ENCODE peak calls at places on chromosomes 6 and 20, in seven cellular contexts. One of them, this sample, is unnamed.

GRCh38 chr6:37695273-37695672 is 2.4 kb downstream of the MDGA1 start:
- DNase-seq in transverse colon: no peak
- DNase-seq in left ventricle myocardium inferior: no peak
- DNase-seq in activated naive CD8-positive, alpha-beta T cell treated with anti-CD3 and anti-CD28 coated beads, Interleukin-2, amount 50 U/mL, for 24 hours: no peak
- DNase-seq in endothelial cell of umbilical vein: no peak
- DNase-seq in AG10803: no peak
- DNase-seq in hepatic stellate cell: no peak
- DNase-seq in this sample: no peak

GRCh38 chr20:52500150-52500549 is 308.6 kb upstream of the ZFP64 start:
- DNase-seq in transverse colon: no peak
- DNase-seq in left ventricle myocardium inferior: no peak
- DNase-seq in activated naive CD8-positive, alpha-beta T cell treated with anti-CD3 and anti-CD28 coated beads, Interleukin-2, amount 50 U/mL, for 24 hours: no peak
- DNase-seq in endothelial cell of umbilical vein: peak
- DNase-seq in AG10803: no peak
- DNase-seq in hepatic stellate cell: no peak
- DNase-seq in this sample: no peak

GRCh38 chr20:34815636-34816035 is 9.8 kb downstream of the NCOA6 start:
- DNase-seq in transverse colon: no peak
- DNase-seq in left ventricle myocardium inferior: no peak
- DNase-seq in activated naive CD8-positive, alpha-beta T cell treated with anti-CD3 and anti-CD28 coated beads, Interleukin-2, amount 50 U/mL, for 24 hours: no peak
- DNase-seq in endothelial cell of umbilical vein: no peak
- DNase-seq in AG10803: peak
- DNase-seq in hepatic stellate cell: no peak
- DNase-seq in this sample: no peak

GRCh38 chr20:11901127-11901526 is 16.6 kb upstream of the BTBD3 start:
- DNase-seq in transverse colon: no peak
- DNase-seq in left ventricle myocardium inferior: no peak
- DNase-seq in activated naive CD8-positive, alpha-beta T cell treated with anti-CD3 and anti-CD28 coated beads, Interleukin-2, amount 50 U/mL, for 24 hours: no peak
- DNase-seq in endothelial cell of umbilical vein: no peak
- DNase-seq in AG10803: peak
- DNase-seq in hepatic stellate cell: peak
- DNase-seq in this sample: no peak

GRCh38 chr6:16162003-16162402 is 33.1 kb downstream of the MYLIP start:
- DNase-seq in transverse colon: no peak
- DNase-seq in left ventricle myocardium inferior: no peak
- DNase-seq in activated naive CD8-positive, alpha-beta T cell treated with anti-CD3 and anti-CD28 coated beads, Interleukin-2, amount 50 U/mL, for 24 hours: no peak
- DNase-seq in endothelial cell of umbilical vein: no peak
- DNase-seq in AG10803: no peak
- DNase-seq in hepatic stellate cell: no peak
- DNase-seq in this sample: no peak

GRCh38 chr6:108163267-108163643 is 2.6 kb upstream of the NR2E1 start:
- DNase-seq in transverse colon: no peak
- DNase-seq in left ventricle myocardium inferior: no peak
- DNase-seq in activated naive CD8-positive, alpha-beta T cell treated with anti-CD3 and anti-CD28 coated beads, Interleukin-2, amount 50 U/mL, for 24 hours: peak
- DNase-seq in endothelial cell of umbilical vein: no peak
- DNase-seq in AG10803: no peak
- DNase-seq in hepatic stellate cell: no peak
- DNase-seq in this sample: no peak

GRCh38 chr20:62186887-62187866 is 4.3 kb downstream of the MTG2 start:
- DNase-seq in transverse colon: no peak
- DNase-seq in left ventricle myocardium inferior: no peak
- DNase-seq in activated naive CD8-positive, alpha-beta T cell treated with anti-CD3 and anti-CD28 coated beads, Interleukin-2, amount 50 U/mL, for 24 hours: no peak
- DNase-seq in endothelial cell of umbilical vein: peak
- DNase-seq in AG10803: peak
- DNase-seq in hepatic stellate cell: peak
- DNase-seq in this sample: no peak

GRCh38 chr6:118746100-118746874 is 94.9 kb upstream of the CEP85L start:
- DNase-seq in transverse colon: peak
- DNase-seq in left ventricle myocardium inferior: no peak
- DNase-seq in activated naive CD8-positive, alpha-beta T cell treated with anti-CD3 and anti-CD28 coated beads, Interleukin-2, amount 50 U/mL, for 24 hours: no peak
- DNase-seq in endothelial cell of umbilical vein: no peak
- DNase-seq in AG10803: no peak
- DNase-seq in hepatic stellate cell: no peak
- DNase-seq in this sample: peak

GRCh38 chr6:21295846-21296245 is 297.7 kb upstream of the SOX4 start:
- DNase-seq in transverse colon: no peak
- DNase-seq in left ventricle myocardium inferior: no peak
- DNase-seq in activated naive CD8-positive, alpha-beta T cell treated with anti-CD3 and anti-CD28 coated beads, Interleukin-2, amount 50 U/mL, for 24 hours: no peak
- DNase-seq in endothelial cell of umbilical vein: no peak
- DNase-seq in AG10803: no peak
- DNase-seq in hepatic stellate cell: no peak
- DNase-seq in this sample: no peak

GRCh38 chr6:71220466-71220865 is 68.1 kb upstream of the OGFRL1 start:
- DNase-seq in transverse colon: no peak
- DNase-seq in left ventricle myocardium inferior: no peak
- DNase-seq in activated naive CD8-positive, alpha-beta T cell treated with anti-CD3 and anti-CD28 coated beads, Interleukin-2, amount 50 U/mL, for 24 hours: no peak
- DNase-seq in endothelial cell of umbilical vein: peak
- DNase-seq in AG10803: no peak
- DNase-seq in hepatic stellate cell: no peak
- DNase-seq in this sample: no peak

GRCh38 chr6:138546733-138547185 is 47.5 kb upstream of the NHSL1 start:
- DNase-seq in transverse colon: no peak
- DNase-seq in left ventricle myocardium inferior: no peak
- DNase-seq in activated naive CD8-positive, alpha-beta T cell treated with anti-CD3 and anti-CD28 coated beads, Interleukin-2, amount 50 U/mL, for 24 hours: no peak
- DNase-seq in endothelial cell of umbilical vein: peak
- DNase-seq in AG10803: no peak
- DNase-seq in hepatic stellate cell: no peak
- DNase-seq in this sample: no peak

GRCh38 chr6:157995458-157995857 is 13.8 kb downstream of the SYNJ2 start:
- DNase-seq in transverse colon: no peak
- DNase-seq in left ventricle myocardium inferior: peak
- DNase-seq in activated naive CD8-positive, alpha-beta T cell treated with anti-CD3 and anti-CD28 coated beads, Interleukin-2, amount 50 U/mL, for 24 hours: no peak
- DNase-seq in endothelial cell of umbilical vein: no peak
- DNase-seq in AG10803: no peak
- DNase-seq in hepatic stellate cell: no peak
- DNase-seq in this sample: no peak

GRCh38 chr20:3224681-3225421 is 14.1 kb downstream of the SLC4A11 start:
- DNase-seq in transverse colon: peak
- DNase-seq in left ventricle myocardium inferior: no peak
- DNase-seq in activated naive CD8-positive, alpha-beta T cell treated with anti-CD3 and anti-CD28 coated beads, Interleukin-2, amount 50 U/mL, for 24 hours: no peak
- DNase-seq in endothelial cell of umbilical vein: no peak
- DNase-seq in AG10803: no peak
- DNase-seq in hepatic stellate cell: no peak
- DNase-seq in this sample: no peak

GRCh38 chr6:170229396-170229795 is 61.5 kb downstream of the DLL1 start:
- DNase-seq in transverse colon: no peak
- DNase-seq in left ventricle myocardium inferior: peak
- DNase-seq in activated naive CD8-positive, alpha-beta T cell treated with anti-CD3 and anti-CD28 coated beads, Interleukin-2, amount 50 U/mL, for 24 hours: no peak
- DNase-seq in endothelial cell of umbilical vein: no peak
- DNase-seq in AG10803: no peak
- DNase-seq in hepatic stellate cell: no peak
- DNase-seq in this sample: no peak

GRCh38 chr6:133055527-133055966 is 185.6 kb upstream of the EYA4 start:
- DNase-seq in transverse colon: no peak
- DNase-seq in left ventricle myocardium inferior: no peak
- DNase-seq in activated naive CD8-positive, alpha-beta T cell treated with anti-CD3 and anti-CD28 coated beads, Interleukin-2, amount 50 U/mL, for 24 hours: no peak
- DNase-seq in endothelial cell of umbilical vein: no peak
- DNase-seq in AG10803: no peak
- DNase-seq in hepatic stellate cell: no peak
- DNase-seq in this sample: no peak

GRCh38 chr6:25332165-25332564 is 53.0 kb downstream of the CARMIL1 start:
- DNase-seq in transverse colon: no peak
- DNase-seq in left ventricle myocardium inferior: no peak
- DNase-seq in activated naive CD8-positive, alpha-beta T cell treated with anti-CD3 and anti-CD28 coated beads, Interleukin-2, amount 50 U/mL, for 24 hours: no peak
- DNase-seq in endothelial cell of umbilical vein: no peak
- DNase-seq in AG10803: no peak
- DNase-seq in hepatic stellate cell: no peak
- DNase-seq in this sample: no peak

GRCh38 chr20:58630063-58630462 is 21.0 kb upstream of the STX16 start:
- DNase-seq in transverse colon: no peak
- DNase-seq in left ventricle myocardium inferior: no peak
- DNase-seq in activated naive CD8-positive, alpha-beta T cell treated with anti-CD3 and anti-CD28 coated beads, Interleukin-2, amount 50 U/mL, for 24 hours: no peak
- DNase-seq in endothelial cell of umbilical vein: peak
- DNase-seq in AG10803: peak
- DNase-seq in hepatic stellate cell: peak
- DNase-seq in this sample: no peak

GRCh38 chr20:608970-609369 is 1.1 kb downstream of the TCF15 start:
- DNase-seq in transverse colon: no peak
- DNase-seq in left ventricle myocardium inferior: no peak
- DNase-seq in activated naive CD8-positive, alpha-beta T cell treated with anti-CD3 and anti-CD28 coated beads, Interleukin-2, amount 50 U/mL, for 24 hours: no peak
- DNase-seq in endothelial cell of umbilical vein: no peak
- DNase-seq in AG10803: no peak
- DNase-seq in hepatic stellate cell: no peak
- DNase-seq in this sample: no peak

GRCh38 chr20:58246346-58246745 is 17.9 kb upstream of the ANKRD60 start:
- DNase-seq in transverse colon: no peak
- DNase-seq in left ventricle myocardium inferior: no peak
- DNase-seq in activated naive CD8-positive, alpha-beta T cell treated with anti-CD3 and anti-CD28 coated beads, Interleukin-2, amount 50 U/mL, for 24 hours: no peak
- DNase-seq in endothelial cell of umbilical vein: peak
- DNase-seq in AG10803: peak
- DNase-seq in hepatic stellate cell: no peak
- DNase-seq in this sample: no peak

GRCh38 chr20:5969348-5969935 is 19.0 kb downstream of the MCM8 start:
- DNase-seq in transverse colon: no peak
- DNase-seq in left ventricle myocardium inferior: no peak
- DNase-seq in activated naive CD8-positive, alpha-beta T cell treated with anti-CD3 and anti-CD28 coated beads, Interleukin-2, amount 50 U/mL, for 24 hours: no peak
- DNase-seq in endothelial cell of umbilical vein: no peak
- DNase-seq in AG10803: no peak
- DNase-seq in hepatic stellate cell: no peak
- DNase-seq in this sample: no peak

GRCh38 chr6:128870751-128871150 is 12.2 kb upstream of the LAMA2 start:
- DNase-seq in transverse colon: no peak
- DNase-seq in left ventricle myocardium inferior: no peak
- DNase-seq in activated naive CD8-positive, alpha-beta T cell treated with anti-CD3 and anti-CD28 coated beads, Interleukin-2, amount 50 U/mL, for 24 hours: no peak
- DNase-seq in endothelial cell of umbilical vein: no peak
- DNase-seq in AG10803: no peak
- DNase-seq in hepatic stellate cell: no peak
- DNase-seq in this sample: no peak

GRCh38 chr6:90610291-90610670 is 23.4 kb upstream of the MAP3K7 start:
- DNase-seq in transverse colon: no peak
- DNase-seq in left ventricle myocardium inferior: no peak
- DNase-seq in activated naive CD8-positive, alpha-beta T cell treated with anti-CD3 and anti-CD28 coated beads, Interleukin-2, amount 50 U/mL, for 24 hours: no peak
- DNase-seq in endothelial cell of umbilical vein: peak
- DNase-seq in AG10803: no peak
- DNase-seq in hepatic stellate cell: no peak
- DNase-seq in this sample: no peak

GRCh38 chr6:165615629-165616028 is 47.4 kb downstream of the PDE10A start:
- DNase-seq in transverse colon: no peak
- DNase-seq in left ventricle myocardium inferior: no peak
- DNase-seq in activated naive CD8-positive, alpha-beta T cell treated with anti-CD3 and anti-CD28 coated beads, Interleukin-2, amount 50 U/mL, for 24 hours: no peak
- DNase-seq in endothelial cell of umbilical vein: no peak
- DNase-seq in AG10803: peak
- DNase-seq in hepatic stellate cell: peak
- DNase-seq in this sample: no peak

GRCh38 chr6:138422861-138423260 is 18.8 kb downstream of the HEBP2 start:
- DNase-seq in transverse colon: no peak
- DNase-seq in left ventricle myocardium inferior: no peak
- DNase-seq in activated naive CD8-positive, alpha-beta T cell treated with anti-CD3 and anti-CD28 coated beads, Interleukin-2, amount 50 U/mL, for 24 hours: no peak
- DNase-seq in endothelial cell of umbilical vein: peak
- DNase-seq in AG10803: no peak
- DNase-seq in hepatic stellate cell: no peak
- DNase-seq in this sample: no peak

GRCh38 chr6:13910443-13910842 is 14.3 kb upstream of the RNF182 start:
- DNase-seq in transverse colon: no peak
- DNase-seq in left ventricle myocardium inferior: no peak
- DNase-seq in activated naive CD8-positive, alpha-beta T cell treated with anti-CD3 and anti-CD28 coated beads, Interleukin-2, amount 50 U/mL, for 24 hours: no peak
- DNase-seq in endothelial cell of umbilical vein: no peak
- DNase-seq in AG10803: no peak
- DNase-seq in hepatic stellate cell: no peak
- DNase-seq in this sample: no peak

GRCh38 chr20:21280496-21281016 is 22.6 kb upstream of the XRN2 start:
- DNase-seq in transverse colon: peak
- DNase-seq in left ventricle myocardium inferior: no peak
- DNase-seq in activated naive CD8-positive, alpha-beta T cell treated with anti-CD3 and anti-CD28 coated beads, Interleukin-2, amount 50 U/mL, for 24 hours: no peak
- DNase-seq in endothelial cell of umbilical vein: no peak
- DNase-seq in AG10803: no peak
- DNase-seq in hepatic stellate cell: no peak
- DNase-seq in this sample: no peak